ENCODE peak calls at places on chromosome 5, in ten cellular contexts. V, U, D, X, A, Y, P, J, S and N are unnamed samples.

GRCh38 chr5:176817864-176818377 is 7.6 kb downstream of the UNC5A start:
- DNase-seq in V (no peak), U (no peak), D (peak), X (peak), A (no peak), Y (peak), P (peak), J (peak), S (no peak), N (no peak)

GRCh38 chr5:139849501-139849900 is 53.9 kb downstream of the PSD2 start:
- DNase-seq in V (no peak), U (peak), D (no peak), X (no peak), A (no peak), Y (no peak), P (no peak), J (no peak), S (no peak), N (no peak)

GRCh38 chr5:135964670-135965320 is 10.0 kb upstream of the LECT2 start:
- DNase-seq in V (no peak), U (no peak), D (no peak), X (no peak), A (no peak), Y (no peak), P (no peak), J (no peak), S (no peak), N (no peak)

GRCh38 chr5:87185838-87186237 is 81.8 kb upstream of the RASA1 start:
- DNase-seq in V (no peak), U (no peak), D (no peak), X (no peak), A (no peak), Y (no peak), P (no peak), J (no peak), S (no peak), N (no peak)

GRCh38 chr5:142690641-142691040 is 4.8 kb upstream of the FGF1 start:
- DNase-seq in V (no peak), U (no peak), D (no peak), X (no peak), A (no peak), Y (no peak), P (no peak), J (no peak), S (no peak), N (no peak)

GRCh38 chr5:66015296-66015960 is 89.1 kb downstream of the ERBIN start:
- DNase-seq in V (no peak), U (no peak), D (no peak), X (no peak), A (no peak), Y (no peak), P (no peak), J (no peak), S (no peak), N (no peak)

GRCh38 chr5:72402381-72402890 is 82.3 kb downstream of the PTCD2 start:
- DNase-seq in V (no peak), U (no peak), D (no peak), X (no peak), A (no peak), Y (no peak), P (no peak), J (no peak), S (no peak), N (no peak)

GRCh38 chr5:134263801-134264200 is 37.9 kb upstream of the PPP2CA start:
- DNase-seq in V (no peak), U (no peak), D (no peak), X (no peak), A (no peak), Y (no peak), P (no peak), J (no peak), S (no peak), N (no peak)

GRCh38 chr5:76831108-76831447 is 12.2 kb downstream of the F2RL1 start:
- DNase-seq in V (no peak), U (no peak), D (no peak), X (no peak), A (no peak), Y (no peak), P (no peak), J (no peak), S (no peak), N (no peak)

GRCh38 chr5:134873494-134873893 is 677 bp upstream of the TXNDC15 start:
- DNase-seq in V (no peak), U (no peak), D (no peak), X (no peak), A (no peak), Y (no peak), P (no peak), J (peak), S (no peak), N (no peak)

GRCh38 chr5:80182802-80183645 is 72.8 kb downstream of the SERINC5 start:
- DNase-seq in V (no peak), U (no peak), D (no peak), X (no peak), A (no peak), Y (no peak), P (no peak), J (no peak), S (no peak), N (no peak)

GRCh38 chr5:123116063-123116462 is 27.0 kb downstream of the PRDM6 start:
- DNase-seq in V (no peak), U (no peak), D (no peak), X (no peak), A (no peak), Y (no peak), P (no peak), J (no peak), S (no peak), N (no peak)

GRCh38 chr5:178210073-178210526 is 5.8 kb downstream of the HNRNPAB start:
- DNase-seq in V (no peak), U (no peak), D (no peak), X (no peak), A (no peak), Y (no peak), P (no peak), J (no peak), S (no peak), N (no peak)

GRCh38 chr5:77993799-77994318 is 217.7 kb upstream of the TBCA start:
- DNase-seq in V (no peak), U (no peak), D (peak), X (peak), A (peak), Y (no peak), P (peak), J (no peak), S (no peak), N (no peak)

GRCh38 chr5:3351581-3352442 is 243.8 kb upstream of the IRX1 start:
- DNase-seq in V (no peak), U (peak), D (no peak), X (no peak), A (no peak), Y (no peak), P (no peak), J (no peak), S (no peak), N (no peak)

GRCh38 chr5:135874461-135874860 is 21.2 kb downstream of the IL9 start:
- DNase-seq in V (no peak), U (no peak), D (no peak), X (no peak), A (no peak), Y (no peak), P (no peak), J (no peak), S (no peak), N (no peak)

GRCh38 chr5:67267522-67268232 is 71.1 kb upstream of the CD180 start:
- DNase-seq in V (no peak), U (peak), D (no peak), X (no peak), A (no peak), Y (no peak), P (no peak), J (no peak), S (no peak), N (no peak)

GRCh38 chr5:435961-436640 is 6.9 kb upstream of the EXOC3 start:
- DNase-seq in V (no peak), U (peak), D (no peak), X (no peak), A (no peak), Y (peak), P (peak), J (no peak), S (no peak), N (no peak)

GRCh38 chr5:119470105-119470763 is 17.9 kb downstream of the HSD17B4 start:
- DNase-seq in V (no peak), U (no peak), D (no peak), X (no peak), A (no peak), Y (peak), P (no peak), J (no peak), S (no peak), N (no peak)

GRCh38 chr5:34012791-34013190 is 4.9 kb upstream of the AMACR start:
- DNase-seq in V (no peak), U (no peak), D (no peak), X (peak), A (peak), Y (no peak), P (no peak), J (no peak), S (no peak), N (no peak)

GRCh38 chr5:128763324-128763723 is 202.0 kb upstream of the SLC27A6 start:
- DNase-seq in V (no peak), U (no peak), D (no peak), X (no peak), A (no peak), Y (no peak), P (no peak), J (no peak), S (no peak), N (no peak)

GRCh38 chr5:139725073-139725830 is 70.4 kb upstream of the PSD2 start:
- DNase-seq in V (no peak), U (peak), D (no peak), X (no peak), A (peak), Y (peak), P (no peak), J (no peak), S (no peak), N (no peak)

GRCh38 chr5:106127341-106127781 is 1543.4 kb downstream of the EFNA5 start:
- DNase-seq in V (no peak), U (no peak), D (no peak), X (no peak), A (no peak), Y (no peak), P (no peak), J (no peak), S (no peak), N (no peak)

GRCh38 chr5:112238473-112238872 is 180.6 kb downstream of the EPB41L4A start:
- DNase-seq in V (no peak), U (no peak), D (no peak), X (no peak), A (no peak), Y (no peak), P (no peak), J (no peak), S (no peak), N (no peak)

GRCh38 chr5:119288364-119289047 is 67.3 kb upstream of the TNFAIP8 start:
- DNase-seq in V (no peak), U (no peak), D (no peak), X (no peak), A (no peak), Y (no peak), P (no peak), J (no peak), S (no peak), N (no peak)